ENCODE peak calls at places on chromosomes 16 and 17, in four cellular contexts. S is HL-60, L is endothelial cell of umbilical vein, K is fibroblast of lung. Q is an unnamed sample.
A peak's percentile ranks its signal among the peaks of the same experiment; 100 is the strongest.

GRCh38 chr16:66097746-66098145 is 268.7 kb upstream of the CDH5 start:
- DNase-seq in L (no peak), S (no peak), K (no peak), Q (no peak)

GRCh38 chr16:88430524-88431446 is 22.3 kb upstream of the ZFPM1 start:
- DNase-seq in K (peak; percentile 22), L (peak; percentile 28), S (no peak), Q (peak; percentile 65)

GRCh38 chr17:27551701-27552466 is 79.1 kb upstream of the LGALS9 start:
- DNase-seq in L (no peak), K (no peak), S (no peak), Q (no peak)

GRCh38 chr17:29089601-29090044 is 46.7 kb downstream of the PIPOX start:
- DNase-seq in L (no peak), K (no peak), S (no peak), Q (no peak)

GRCh38 chr17:12693640-12694039 is 27.9 kb downstream of the MYOCD start:
- DNase-seq in K (no peak), L (no peak), S (no peak), Q (no peak)

GRCh38 chr17:19975601-19976000 is 2.0 kb downstream of the AKAP10 start:
- DNase-seq in S (no peak), L (no peak), K (no peak), Q (no peak)

GRCh38 chr16:49470550-49470949 is 96.9 kb downstream of the C16orf78 start:
- DNase-seq in S (no peak), K (no peak), L (no peak), Q (no peak)

GRCh38 chr16:22675745-22676540 is 138.0 kb upstream of the HS3ST2 start:
- DNase-seq in L (no peak), K (no peak), S (no peak), Q (no peak)

GRCh38 chr16:9971907-9972306 is 210.3 kb downstream of the GRIN2A start:
- DNase-seq in S (no peak), L (no peak), K (no peak), Q (no peak)

GRCh38 chr17:40321502-40322416 is 12.8 kb downstream of the RARA start:
- DNase-seq in K (no peak), L (no peak), S (no peak), Q (no peak)

GRCh38 chr16:53945996-53946395 is 242.0 kb downstream of the FTO start:
- DNase-seq in S (peak; percentile 32), L (peak; percentile 58), K (peak; percentile 71), Q (no peak)

GRCh38 chr16:53266156-53266555 is 168.1 kb upstream of the RBL2 start:
- DNase-seq in K (no peak), S (no peak), L (no peak), Q (no peak)

GRCh38 chr16:84650062-84650991 is 2.0 kb downstream of the KLHL36 start:
- DNase-seq in S (no peak), L (no peak), K (peak; percentile 23), Q (no peak)

GRCh38 chr17:11935734-11936406 is 61.4 kb downstream of the ZNF18 start:
- DNase-seq in K (peak; percentile 54), S (peak; percentile 1), L (peak; percentile 14), Q (no peak)

GRCh38 chr16:20915733-20916132 is 15.2 kb downstream of the LYRM1 start:
- DNase-seq in L (no peak), K (no peak), S (no peak), Q (no peak)

GRCh38 chr17:66348605-66349165 is 46.3 kb downstream of the PRKCA start:
- DNase-seq in S (peak; percentile 14), L (peak; percentile 76), K (peak; percentile 81), Q (no peak)

GRCh38 chr17:34811561-34811960 is 149.7 kb downstream of the CCT6B start:
- DNase-seq in S (no peak), L (no peak), K (no peak), Q (no peak)

GRCh38 chr17:35909408-35909807 is 21.2 kb downstream of the RDM1 start:
- DNase-seq in S (no peak), K (no peak), L (no peak), Q (no peak)

GRCh38 chr17:16419074-16419928 is 3.9 kb downstream of the TRPV2 start:
- DNase-seq in K (peak; percentile 85), S (no peak), L (peak; percentile 63), Q (peak; percentile 66)

GRCh38 chr16:14310519-14310991 is 239.4 kb downstream of the MRTFB start:
- DNase-seq in L (no peak), S (no peak), K (peak; percentile 86), Q (no peak)

GRCh38 chr16:89123831-89124100 is 30.1 kb downstream of the ACSF3 start:
- DNase-seq in L (no peak), K (no peak), S (no peak), Q (no peak)

GRCh38 chr16:1979271-1980025 is 1.8 kb downstream of the NOXO1 start:
- DNase-seq in K (no peak), S (no peak), L (no peak), Q (no peak)

GRCh38 chr16:54361813-54362212 is 75.2 kb upstream of the IRX3 start:
- DNase-seq in L (no peak), S (no peak), K (no peak), Q (no peak)

GRCh38 chr17:62658136-62658535 is 30.7 kb downstream of the MRC2 start:
- DNase-seq in L (no peak), S (no peak), K (no peak), Q (no peak)

GRCh38 chr17:68310141-68310540 is 18.8 kb downstream of the ARSG start:
- DNase-seq in S (no peak), K (no peak), L (no peak), Q (no peak)

GRCh38 chr17:35749560-35750412 is 3.3 kb downstream of the GAS2L2 start:
- DNase-seq in L (no peak), S (no peak), K (no peak), Q (no peak)

GRCh38 chr17:77254961-77255741 is 114.4 kb downstream of the SEC14L1 start:
- DNase-seq in L (peak; percentile 22), S (no peak), K (peak; percentile 88), Q (no peak)

GRCh38 chr16:67389911-67390815 is 3.1 kb downstream of the TPPP3 start:
- DNase-seq in S (peak; percentile 92), L (no peak), K (no peak), Q (peak; percentile 90)

GRCh38 chr17:337453-337852 is 15.2 kb downstream of the RPH3AL start:
- DNase-seq in L (no peak), K (no peak), S (no peak), Q (peak; percentile 19)

GRCh38 chr17:2792541-2793169 is 3.6 kb upstream of the RAP1GAP2 start:
- DNase-seq in L (no peak), K (no peak), S (no peak), Q (peak; percentile 41)

GRCh38 chr16:25996052-25996451 is 304.3 kb downstream of the HS3ST4 start:
- DNase-seq in S (no peak), L (no peak), K (no peak), Q (no peak)

GRCh38 chr17:50079334-50080095 is 15.6 kb upstream of the PDK2 start:
- DNase-seq in L (peak; percentile 17), K (peak; percentile 34), S (no peak), Q (no peak)
- TF ChIP-seq CTCF in L (peak; percentile 64), K (peak; percentile 59), S (peak; percentile 98), Q (peak; percentile 21)

GRCh38 chr17:70017941-70018340 is 57.1 kb upstream of the KCNJ16 start:
- DNase-seq in K (no peak), S (no peak), L (no peak), Q (no peak)
- TF ChIP-seq CTCF in K (no peak), S (no peak), L (no peak), Q (no peak)

GRCh38 chr16:72013888-72014538 is 5.5 kb downstream of the DHODH start:
- DNase-seq in L (no peak), K (no peak), S (no peak), Q (no peak)

GRCh38 chr16:72009779-72010178 is 1.2 kb downstream of the DHODH start:
- DNase-seq in S (no peak), L (no peak), K (no peak), Q (no peak)

GRCh38 chr16:72012607-72013006 is 4.1 kb downstream of the DHODH start:
- DNase-seq in S (no peak), K (no peak), L (no peak), Q (no peak)

GRCh38 chr16:72013389-72013788 is 4.8 kb downstream of the DHODH start:
- DNase-seq in S (peak; percentile 35), K (no peak), L (no peak), Q (no peak)

GRCh38 chr16:72008424-72009216 is at the start of gene DHODH:
- DNase-seq in K (peak; percentile 96), L (peak; percentile 99), S (peak; percentile 95), Q (peak; percentile 98)
- TF ChIP-seq CTCF in K (no peak), L (peak; percentile 1), S (no peak), Q (no peak)

DNA sequence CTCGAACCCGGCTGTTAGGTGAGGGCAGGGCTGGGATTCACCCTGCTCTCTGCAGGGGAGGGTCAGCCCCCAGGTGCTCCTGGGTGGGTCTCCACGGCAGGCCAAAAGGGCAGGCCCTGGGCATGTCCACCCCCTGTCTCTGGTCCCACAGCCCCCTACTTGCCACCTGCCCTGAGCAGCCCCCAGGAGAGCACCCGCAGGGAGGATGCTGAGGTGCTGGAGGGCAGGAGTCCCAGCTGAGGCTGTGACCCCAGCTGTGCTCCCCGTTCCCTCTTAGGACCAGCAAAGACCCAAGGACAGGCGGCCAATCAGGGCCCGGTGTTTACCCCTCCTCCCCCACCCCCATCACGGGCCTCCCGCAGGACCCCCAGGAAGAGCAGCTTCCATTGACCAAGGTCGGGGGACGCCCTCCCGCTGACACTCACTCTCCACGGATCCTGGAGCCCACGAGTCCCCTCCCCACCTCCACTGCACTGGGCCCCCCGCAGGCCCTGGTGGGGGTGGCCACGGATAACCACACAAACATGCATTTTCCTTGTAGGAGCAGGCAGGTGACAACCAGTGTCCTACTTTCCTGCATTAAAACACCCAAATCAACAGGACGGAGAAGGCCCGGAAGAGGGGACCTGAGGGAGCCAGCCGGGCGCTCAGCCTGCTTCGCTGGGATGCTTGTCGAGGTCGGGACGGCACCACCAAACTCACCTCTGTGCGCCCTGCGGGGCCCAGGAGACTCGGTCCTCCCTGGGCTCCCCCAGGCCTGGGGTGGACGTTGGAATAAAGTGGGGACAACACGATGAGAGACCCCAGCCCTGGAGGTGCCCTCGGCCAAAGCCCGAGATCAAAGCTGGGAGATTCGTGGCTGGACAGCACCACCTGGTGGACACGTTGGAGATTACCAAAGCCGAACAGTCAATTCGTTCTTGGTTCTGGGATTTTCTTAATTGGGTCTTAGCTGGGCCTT is 22.5 kb upstream of the ENPP7 start:
- DNase-seq in S (no peak), K (peak; percentile 47), L (peak; percentile 35), Q (no peak)
- TF ChIP-seq CTCF in S (peak; percentile 59), K (peak; percentile 74), L (peak; percentile 75), Q (peak; percentile 85)

GRCh38 chr17:31731119-31731518 is 127.9 kb downstream of the COPRS start:
- DNase-seq in K (no peak), L (no peak), S (no peak), Q (no peak)
- TF ChIP-seq CTCF in K (no peak), L (no peak), S (no peak), Q (no peak)

GRCh38 chr16:23877107-23878070 is 41.6 kb downstream of the PRKCB start:
- DNase-seq in L (no peak), S (no peak), K (no peak), Q (no peak)
- TF ChIP-seq CTCF in L (peak; percentile 12), S (no peak), K (no peak), Q (no peak)

GRCh38 chr16:3087243-3087791 is 11.8 kb downstream of the ZSCAN10 start:
- DNase-seq in K (no peak), L (peak; percentile 89), S (no peak), Q (no peak)
- TF ChIP-seq CTCF in K (peak; percentile 30), L (peak; percentile 23), S (peak; percentile 33), Q (peak; percentile 62)

GRCh38 chr17:37188157-37188556 is 187.6 kb upstream of the C17orf78 start:
- DNase-seq in S (no peak), K (no peak), L (no peak), Q (no peak)
- TF ChIP-seq CTCF in S (no peak), K (no peak), L (no peak), Q (no peak)

GRCh38 chr16:78538919-78539318 is 439.5 kb downstream of the WWOX start:
- DNase-seq in L (no peak), S (no peak), K (no peak), Q (no peak)
- TF ChIP-seq CTCF in L (no peak), S (no peak), K (no peak), Q (no peak)